ENCODE peak calls at places on chromosomes 11 and 22, in nine cellular contexts. J is activated CD4-positive, alpha-beta T cell treated with anti-CD3 and anti-CD28 coated beads, Interleukin-2, amount 50 U/mL, for 24 hours; H is AG08396; Z is IMR-90; P is amniotic stem cell; T is esophagus squamous epithelium; R is stomach; S is nephron progenitor cell; F is SK-N-DZ. U is an unnamed sample.

GRCh38 chr11:66820381-66820780 is 22.9 kb upstream of the RCE1 start:
- DNase-seq in P (no peak), T (no peak), J (no peak), R (no peak), F (no peak), H (no peak), S (no peak), Z (no peak), U (no peak)

GRCh38 chr22:17980638-17981051 is 43.7 kb downstream of the MICAL3 start:
- DNase-seq in Z (peak), R (peak), T (no peak), J (no peak), P (no peak), F (peak), H (peak), S (no peak), U (no peak)

GRCh38 chr11:78954261-78954660 is 379.6 kb upstream of the NARS2 start:
- DNase-seq in T (no peak), R (no peak), J (no peak), F (no peak), P (no peak), S (no peak), H (no peak), Z (no peak), U (no peak)

GRCh38 chr11:75508051-75508561 is 17.6 kb downstream of the GDPD5 start:
- DNase-seq in J (no peak), H (no peak), R (no peak), Z (no peak), P (no peak), S (no peak), T (no peak), F (no peak), U (no peak)

GRCh38 chr11:68978931-68979591 is 1.7 kb downstream of the MRGPRD start:
- DNase-seq in T (no peak), H (no peak), Z (no peak), P (no peak), R (no peak), S (no peak), J (no peak), F (no peak), U (no peak)

GRCh38 chr11:59173964-59174663 is 2.2 kb downstream of the DTX4 start:
- DNase-seq in R (peak), T (no peak), Z (peak), S (peak), F (no peak), H (no peak), J (no peak), P (no peak), U (no peak)

GRCh38 chr11:123325535-123325934 is 104.5 kb upstream of the GRAMD1B start:
- DNase-seq in J (no peak), R (no peak), F (no peak), T (no peak), H (no peak), Z (no peak), P (no peak), S (no peak), U (no peak)

GRCh38 chr11:67118059-67118766 is 850 bp upstream of the KDM2A start:
- DNase-seq in T (no peak), S (peak), F (no peak), J (peak), H (peak), P (no peak), R (peak), Z (no peak), U (no peak)

GRCh38 chr11:63210111-63210510 is 33.3 kb downstream of the SLC22A25 start:
- DNase-seq in J (no peak), P (no peak), T (no peak), R (no peak), S (no peak), Z (no peak), F (no peak), H (no peak), U (no peak)

GRCh38 chr11:75893202-75893601 is 78.2 kb downstream of the UVRAG start:
- DNase-seq in T (no peak), F (no peak), Z (no peak), H (no peak), R (no peak), S (no peak), J (no peak), P (no peak), U (no peak)

GRCh38 chr22:21568207-21569075 is 927 bp downstream of the UBE2L3 start:
- DNase-seq in P (no peak), R (no peak), Z (peak), F (no peak), H (peak), J (no peak), T (no peak), S (peak), U (no peak)

GRCh38 chr11:106077609-106078517 is at the start of gene AASDHPPT:
- DNase-seq in J (no peak), Z (peak), R (peak), T (no peak), S (peak), F (peak), H (no peak), P (no peak), U (no peak)

GRCh38 chr11:123251656-123252344 is 56.8 kb upstream of the CLMP start:
- DNase-seq in R (no peak), S (no peak), T (no peak), Z (peak), F (no peak), P (no peak), J (no peak), H (peak), U (no peak)

GRCh38 chr22:28940441-28940840 is 57.1 kb downstream of the ZNRF3 start:
- DNase-seq in J (no peak), S (no peak), F (no peak), P (no peak), Z (no peak), R (no peak), H (no peak), T (no peak), U (no peak)

GRCh38 chr11:45089251-45089650 is 57.2 kb upstream of the PRDM11 start:
- DNase-seq in T (no peak), F (no peak), S (no peak), H (peak), R (peak), P (peak), J (no peak), Z (peak), U (no peak)

GRCh38 chr11:69508974-69509373 is 27.5 kb downstream of the LINC01488 start:
- DNase-seq in R (no peak), F (no peak), J (no peak), H (no peak), Z (no peak), S (no peak), T (no peak), P (no peak), U (no peak)

GRCh38 chr22:20422271-20422958 is 15.2 kb downstream of the SCARF2 start:
- DNase-seq in P (no peak), H (peak), F (peak), T (no peak), S (no peak), R (no peak), J (no peak), Z (peak), U (no peak)

GRCh38 chr11:69088676-69089146 is 40.0 kb downstream of the TPCN2 start:
- DNase-seq in Z (peak), F (peak), P (peak), J (peak), S (peak), H (peak), T (no peak), R (peak), U (no peak)

GRCh38 chr11:40513281-40513680 is 946.2 kb downstream of the LRRC4C start:
- DNase-seq in J (no peak), P (no peak), F (no peak), Z (no peak), H (no peak), T (no peak), R (no peak), S (no peak), U (no peak)

GRCh38 chr11:38530226-38530625 is 1932.2 kb upstream of the RAG2 start:
- DNase-seq in J (no peak), R (no peak), T (no peak), Z (no peak), S (no peak), H (no peak), F (no peak), P (no peak), U (no peak)

GRCh38 chr11:104795511-104796213 is 102.6 kb downstream of the CASP12 start:
- DNase-seq in T (no peak), J (no peak), R (no peak), S (no peak), Z (no peak), H (no peak), P (no peak), F (no peak), U (no peak)

GRCh38 chr11:123451183-123451907 is 21.3 kb downstream of the GRAMD1B start:
- DNase-seq in S (no peak), F (no peak), P (no peak), J (no peak), Z (no peak), T (no peak), H (no peak), R (no peak), U (no peak)

GRCh38 chr11:86183694-86184093 is 60.9 kb upstream of the EED start:
- DNase-seq in J (no peak), F (no peak), P (no peak), H (no peak), R (no peak), T (no peak), S (no peak), Z (peak), U (no peak)

GRCh38 chr11:121212696-121213567 is 79.6 kb upstream of the SC5D start:
- DNase-seq in J (no peak), F (no peak), H (no peak), P (no peak), R (no peak), Z (no peak), T (no peak), S (no peak), U (no peak)

GRCh38 chr11:709109-709997 is 3.3 kb downstream of the EPS8L2 start:
- DNase-seq in Z (no peak), J (no peak), S (no peak), H (no peak), P (no peak), T (no peak), R (no peak), F (no peak), U (no peak)

GRCh38 chr11:118437736-118438125 is 1.4 kb downstream of the KMT2A start:
- DNase-seq in S (peak), F (peak), R (no peak), H (peak), P (no peak), J (no peak), T (no peak), Z (peak), U (no peak)

GRCh38 chr11:44266056-44266780 is 43.7 kb downstream of the ALX4 start:
- DNase-seq in Z (no peak), R (no peak), T (no peak), S (no peak), H (no peak), J (no peak), F (no peak), P (no peak), U (no peak)

GRCh38 chr11:86624366-86624765 is 48.0 kb downstream of the ME3 start:
- DNase-seq in Z (no peak), S (no peak), F (no peak), R (no peak), T (no peak), H (no peak), J (no peak), P (no peak), U (no peak)

GRCh38 chr11:77211040-77211451 is 83.0 kb downstream of the MYO7A start:
- DNase-seq in J (no peak), F (no peak), T (no peak), Z (no peak), R (no peak), H (no peak), P (no peak), S (no peak), U (no peak)

GRCh38 chr11:70020336-70021214 is 57.5 kb upstream of the ANO1 start:
- DNase-seq in F (no peak), H (no peak), J (no peak), T (no peak), P (no peak), Z (peak), R (no peak), S (no peak), U (no peak)

GRCh38 chr22:17267661-17268330 is 48.6 kb upstream of the ADA2 start:
- DNase-seq in J (no peak), T (no peak), P (no peak), R (no peak), Z (no peak), S (no peak), H (no peak), F (no peak), U (no peak)

GRCh38 chr22:16956290-16956689 is 51.7 kb downstream of the GAB4 start:
- DNase-seq in P (no peak), J (no peak), F (no peak), S (no peak), H (no peak), T (no peak), Z (no peak), R (no peak), U (no peak)

GRCh38 chr22:31346255-31346732 is at the start of gene PATZ1:
- DNase-seq in P (peak), J (no peak), F (peak), H (peak), T (peak), S (no peak), Z (peak), R (peak), U (no peak)

GRCh38 chr22:46318576-46318975 is 16.9 kb upstream of the TRMU start:
- DNase-seq in Z (no peak), T (no peak), R (no peak), J (no peak), F (no peak), P (no peak), S (no peak), H (no peak), U (no peak)